ENCODE peak calls at places on chromosomes 6 and 20, in five cellular contexts. H is lower lobe of right lung, M is brain microvascular endothelial cell, U is ELF-1, X is SHP77. L is an unnamed sample.

GRCh38 chr6:16904957-16905356 is 143.7 kb upstream of the ATXN1 start:
- DNase-seq in H (no peak), M (no peak), U (no peak), X (no peak), L (no peak)

GRCh38 chr20:25016471-25016870 is 23.9 kb upstream of the APMAP start:
- DNase-seq in H (no peak), M (no peak), U (no peak), X (no peak), L (no peak)

GRCh38 chr6:45586216-45587171 is 208.8 kb upstream of the SUPT3H start:
- DNase-seq in H (no peak), M (no peak), U (no peak), X (no peak), L (no peak)

GRCh38 chr20:3616250-3616649 is 46.9 kb downstream of the GFRA4 start:
- DNase-seq in H (peak), M (no peak), U (peak), X (no peak), L (peak)

GRCh38 chr20:51767018-51767866 is 948 bp downstream of the ATP9A start:
- DNase-seq in H (peak), M (no peak), U (peak), X (peak), L (peak)

GRCh38 chr6:169097336-169098052 is 156.2 kb downstream of the THBS2 start:
- DNase-seq in H (no peak), M (peak), U (no peak), X (no peak), L (no peak)

GRCh38 chr6:11322252-11322885 is 89.9 kb upstream of the NEDD9 start:
- DNase-seq in H (no peak), M (no peak), U (no peak), X (no peak), L (no peak)

GRCh38 chr6:17361013-17361412 is 32.4 kb upstream of the CAP2 start:
- DNase-seq in H (no peak), M (no peak), U (no peak), X (no peak), L (no peak)

GRCh38 chr6:36626636-36627035 is 32.5 kb downstream of the SRSF3 start:
- DNase-seq in H (no peak), M (no peak), U (no peak), X (no peak), L (no peak)

GRCh38 chr20:21161926-21162325 is 36.0 kb downstream of the KIZ start:
- DNase-seq in H (no peak), M (no peak), U (no peak), X (no peak), L (no peak)

GRCh38 chr6:113855500-113856010 is 1.6 kb upstream of the MARCKS start:
- DNase-seq in H (peak), M (no peak), U (peak), X (no peak), L (peak)

GRCh38 chr6:169956580-169956979 is 205.2 kb downstream of the ERMARD start:
- DNase-seq in H (no peak), M (no peak), U (no peak), X (no peak), L (no peak)

GRCh38 chr20:38198238-38198861 is 33.3 kb upstream of the TGM2 start:
- DNase-seq in H (no peak), M (no peak), U (no peak), X (no peak), L (no peak)